ENCODE peak calls at places on chromosomes 3 and 15, in seven cellular contexts. V is fibroblast of lung; R is upper lobe of right lung; C is MM.1S; Q is NCI-H1105; N is stimulated activated CD8-positive, alpha-beta memory T cell treated with anti-CD3 and anti-CD28 coated beads, Interleukin-12 subunit alpha, Interleukin-12 subunit beta, amount 100 ng/mL, for 4 hours; Y is NCI-H345. O is an unnamed sample.

GRCh38 chr3:121165397-121165837 is 257.4 kb downstream of the STXBP5L start:
- DNase-seq in V (no peak), N (no peak), Y (no peak), C (no peak), R (no peak), Q (no peak), O (no peak)

GRCh38 chr3:67678665-67679064 is 24.3 kb upstream of the SUCLG2 start:
- DNase-seq in C (peak), V (no peak), Q (no peak), R (no peak), N (no peak), Y (no peak), O (no peak)

GRCh38 chr3:158094235-158094916 is 11.8 kb downstream of the SHOX2 start:
- DNase-seq in N (no peak), C (no peak), Y (no peak), Q (no peak), R (peak), V (no peak), O (no peak)

GRCh38 chr3:116299646-116300081 is 145.6 kb downstream of the LSAMP start:
- DNase-seq in C (no peak), V (no peak), Y (no peak), R (no peak), Q (no peak), N (no peak), O (no peak)

GRCh38 chr3:36579746-36580145 is 184.6 kb downstream of the DCLK3 start:
- DNase-seq in C (no peak), V (no peak), Q (no peak), R (no peak), N (no peak), Y (no peak), O (no peak)

GRCh38 chr15:89492111-89492641 is 4.2 kb downstream of the RHCG start:
- DNase-seq in Q (no peak), V (no peak), R (no peak), Y (no peak), N (no peak), C (no peak), O (no peak)

GRCh38 chr3:62481972-62482371 is 108.6 kb upstream of the FEZF2 start:
- DNase-seq in Q (no peak), C (no peak), V (no peak), N (no peak), R (no peak), Y (no peak), O (no peak)

GRCh38 chr15:41499109-41499851 is 5.6 kb downstream of the ITPKA start:
- DNase-seq in Y (peak), N (no peak), Q (no peak), R (no peak), V (no peak), C (no peak), O (no peak)

GRCh38 chr3:25453521-25454410 is 25.7 kb downstream of the RARB start:
- DNase-seq in N (no peak), Q (no peak), C (peak), Y (no peak), V (peak), R (no peak), O (no peak)

GRCh38 chr15:99105516-99106341 is 849 bp downstream of the SYNM start:
- DNase-seq in V (peak), C (no peak), Q (peak), R (no peak), N (no peak), Y (peak), O (peak)

GRCh38 chr3:129837057-129837631 is 56.4 kb downstream of the TMCC1 start:
- DNase-seq in R (no peak), Q (no peak), Y (no peak), V (peak), C (no peak), N (no peak), O (no peak)

GRCh38 chr3:46854543-46854942 is 8.7 kb downstream of the MYL3 start:
- DNase-seq in R (peak), N (no peak), C (no peak), Y (no peak), V (no peak), Q (no peak), O (no peak)

GRCh38 chr15:44325568-44325967 is 37.0 kb downstream of the GOLM2 start:
- DNase-seq in R (no peak), C (peak), Q (no peak), V (no peak), N (no peak), Y (no peak), O (no peak)

GRCh38 chr3:186717039-186717457 is at the start of gene KNG1:
- DNase-seq in N (no peak), C (no peak), V (no peak), Y (no peak), R (no peak), Q (no peak), O (no peak)

GRCh38 chr15:40265875-40266274 is 17.0 kb downstream of the ANKRD63 start:
- DNase-seq in Y (no peak), C (no peak), N (no peak), V (no peak), R (no peak), Q (no peak), O (no peak)

GRCh38 chr3:154971771-154972326 is 108.3 kb upstream of the MME start:
- DNase-seq in C (no peak), N (no peak), Y (no peak), V (peak), Q (no peak), R (no peak), O (no peak)

GRCh38 chr15:78047631-78048409 is 29.7 kb downstream of the TBC1D2B start:
- DNase-seq in Y (no peak), C (no peak), N (no peak), Q (no peak), V (peak), R (no peak), O (no peak)

GRCh38 chr3:36957072-36957471 is 12.2 kb upstream of the TRANK1 start:
- DNase-seq in Q (no peak), N (no peak), Y (no peak), V (no peak), R (no peak), C (no peak), O (no peak)

GRCh38 chr3:31610700-31611275 is 78.1 kb downstream of the STT3B start:
- DNase-seq in R (no peak), C (no peak), Y (no peak), V (peak), N (no peak), Q (no peak), O (no peak)

GRCh38 chr15:89496155-89497098 is at the start of gene RHCG:
- DNase-seq in Y (peak), N (no peak), Q (peak), V (peak), C (peak), R (no peak), O (no peak)